ENCODE peak calls at places on chromosomes 11 and 22, in five cellular contexts. E is IMR-90, V is RWPE1, O is omental fat pad, X is body of pancreas. Q is an unnamed sample.

GRCh38 chr11:96122601-96123044 is 198.7 kb upstream of the MTMR2 start:
- DNase-seq in E (peak), V (peak), O (no peak), X (no peak), Q (no peak)

GRCh38 chr11:44577231-44577834 is 11.9 kb downstream of the CD82 start:
- DNase-seq in E (no peak), V (no peak), O (no peak), X (no peak), Q (no peak)

GRCh38 chr11:49208006-49208721 is at the start of gene FOLH1:
- DNase-seq in E (no peak), V (peak), O (no peak), X (peak), Q (no peak)

GRCh38 chr11:61871158-61871597 is 20.2 kb downstream of the FADS3 start:
- DNase-seq in E (peak), V (peak), O (peak), X (peak), Q (no peak)

GRCh38 chr22:37880668-37881440 is 25.2 kb upstream of the MICALL1 start:
- DNase-seq in E (peak), V (no peak), O (no peak), X (no peak), Q (no peak)

GRCh38 chr11:75190652-75191329 is 39.9 kb downstream of the SLCO2B1 start:
- DNase-seq in E (no peak), V (no peak), O (no peak), X (no peak), Q (no peak)

GRCh38 chr22:35728639-35729308 is 11.1 kb downstream of the APOL5 start:
- DNase-seq in E (no peak), V (no peak), O (no peak), X (peak), Q (no peak)

GRCh38 chr11:2382927-2383822 is 6.1 kb downstream of the CD81 start:
- DNase-seq in E (peak), V (no peak), O (no peak), X (no peak), Q (no peak)

GRCh38 chr11:55726715-55727324 is 46.4 kb upstream of the OR5D13 start:
- DNase-seq in E (no peak), V (no peak), O (no peak), X (no peak), Q (no peak)

GRCh38 chr11:73198677-73199076 is 19.4 kb upstream of the P2RY2 start:
- DNase-seq in E (no peak), V (no peak), O (no peak), X (no peak), Q (no peak)

GRCh38 chr11:73350908-73351636 is 25.1 kb upstream of the RELT start:
- DNase-seq in E (peak), V (peak), O (no peak), X (peak), Q (no peak)

DNA sequence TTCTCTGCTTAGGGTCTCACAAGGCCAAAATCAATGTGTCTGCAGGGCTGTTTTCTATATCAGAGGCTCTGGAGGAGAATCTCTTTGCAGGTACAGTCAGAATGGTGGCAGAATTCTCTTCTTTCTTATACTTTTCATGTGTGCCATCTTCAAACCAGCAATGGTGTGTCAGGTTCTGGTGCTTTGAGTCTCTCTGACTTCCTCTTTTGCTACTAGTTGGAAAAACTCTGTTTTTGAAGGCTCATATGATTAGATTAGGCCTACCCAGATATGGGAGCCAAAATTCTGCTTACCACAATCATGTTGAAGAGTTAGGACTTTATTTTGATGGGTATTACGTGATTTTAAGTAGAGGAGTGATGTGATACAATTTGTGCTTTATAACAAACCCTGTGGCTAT is 18.8 kb upstream of the TECTA start:
- DNase-seq in E (no peak), V (no peak), O (no peak), X (no peak), Q (no peak)
- TF ChIP-seq CTCF in E (no peak), V (no peak), O (no peak), X (no peak), Q (no peak)

GRCh38 chr11:66580803-66581202 is 12.1 kb downstream of the CCDC87 start:
- DNase-seq in E (peak), V (no peak), O (no peak), X (no peak), Q (no peak)
- TF ChIP-seq CTCF in E (no peak), V (no peak), O (no peak), X (no peak), Q (no peak)

GRCh38 chr11:120182357-120182756 is 28.5 kb upstream of the OAF start:
- DNase-seq in E (no peak), V (no peak), O (peak), X (peak), Q (no peak)

GRCh38 chr11:120182790-120183491 is 27.9 kb upstream of the OAF start:
- DNase-seq in E (no peak), V (peak), O (peak), X (peak), Q (no peak)

GRCh38 chr11:120181446-120181992 is 29.3 kb upstream of the OAF start:
- DNase-seq in E (no peak), V (no peak), O (peak), X (peak), Q (no peak)

GRCh38 chr11:120179071-120179672 is 31.7 kb upstream of the OAF start:
- DNase-seq in E (no peak), V (no peak), O (peak), X (no peak), Q (no peak)

GRCh38 chr11:120180571-120181445 is 30.0 kb upstream of the OAF start:
- DNase-seq in E (peak), V (no peak), O (peak), X (no peak), Q (no peak)
- TF ChIP-seq CTCF in E (peak), V (no peak), O (no peak), X (no peak), Q (no peak)

GRCh38 chr11:26764825-26765224 is 43.0 kb upstream of the SLC5A12 start:
- DNase-seq in E (no peak), V (no peak), O (no peak), X (no peak), Q (no peak)
- TF ChIP-seq CTCF in E (no peak), V (no peak), O (no peak), X (no peak), Q (no peak)

Q was measured in esophagus squamous epithelium.